ENCODE peak calls at places on chromosome 9, in ten cellular contexts. G is stimulated activated CD8-positive, alpha-beta memory T cell treated with anti-CD3 and anti-CD28 coated beads, Interleukin-12 subunit alpha, Interleukin-12 subunit beta, amount 100 ng/mL, for 1 hour; Z is activated CD4-positive, alpha-beta T cell treated with anti-CD3 and anti-CD28 coated beads for 48 hours; U is KBM-7; P is RWPE1; L is HT-29; A is stimulated activated CD4-positive, alpha-beta T cell treated with anti-CD3 and anti-CD28 coated beads, Interleukin-15, amount 100 ng/mL, for 1 hour; E is left ventricle myocardium superior; Y is nephron progenitor cell; W is fibroblast of lung. D is an unnamed sample.

GRCh38 chr9:101727621-101728524 is 10.6 kb downstream of the GRIN3A start:
- DNase-seq in L (peak), W (peak), U (peak), A (no peak), P (peak), Z (peak), E (no peak), G (no peak), Y (peak), D (peak)

GRCh38 chr9:116687762-116688160 is 656 bp downstream of the TRIM32 start:
- DNase-seq in E (no peak), L (peak), W (no peak), Y (peak), G (no peak), P (no peak), A (no peak), U (no peak), Z (peak), D (no peak)

GRCh38 chr9:132237481-132237880 is 75.6 kb downstream of the NTNG2 start:
- DNase-seq in W (no peak), P (no peak), Z (no peak), A (no peak), L (no peak), Y (no peak), U (no peak), E (peak), G (no peak), D (no peak)

GRCh38 chr9:110777201-110777842 is 108.7 kb downstream of the MUSK start:
- DNase-seq in A (no peak), Z (no peak), P (no peak), G (no peak), U (no peak), E (no peak), Y (no peak), W (peak), L (no peak), D (no peak)

GRCh38 chr9:34546834-34547827 is 24.3 kb upstream of the ENHO start:
- DNase-seq in E (peak), L (peak), U (peak), G (peak), A (no peak), Z (peak), Y (peak), W (peak), P (peak), D (peak)

GRCh38 chr9:224540-225520 is 10.2 kb downstream of the DOCK8 start:
- DNase-seq in E (no peak), P (peak), Z (no peak), W (no peak), U (peak), Y (no peak), A (no peak), G (no peak), L (peak), D (no peak)

GRCh38 chr9:136694163-136694864 is 7.1 kb upstream of the AGPAT2 start:
- DNase-seq in A (no peak), U (peak), W (peak), G (no peak), P (peak), E (peak), L (peak), Y (peak), Z (peak), D (peak)

GRCh38 chr9:19114680-19115270 is 12.1 kb upstream of the HAUS6 start:
- DNase-seq in W (no peak), L (no peak), E (no peak), U (no peak), Y (no peak), G (no peak), P (no peak), A (no peak), Z (no peak), D (no peak)

GRCh38 chr9:504921-505821 is 290.5 kb downstream of the DOCK8 start:
- DNase-seq in P (peak), A (no peak), W (no peak), G (no peak), Y (peak), Z (peak), L (peak), E (peak), U (peak), D (peak)

GRCh38 chr9:116269250-116269649 is 115.7 kb downstream of the PAPPA start:
- DNase-seq in U (no peak), Z (no peak), Y (no peak), W (no peak), A (no peak), L (no peak), G (no peak), P (no peak), E (no peak), D (no peak)

GRCh38 chr9:137136926-137137607 is 1.9 kb upstream of the GRIN1 start:
- DNase-seq in W (no peak), P (no peak), L (no peak), Y (no peak), A (no peak), U (no peak), G (no peak), Z (no peak), E (no peak), D (no peak)

GRCh38 chr9:136348691-136349090 is 14.9 kb downstream of the DNLZ start:
- DNase-seq in W (no peak), U (no peak), Z (no peak), G (no peak), A (no peak), Y (no peak), P (no peak), L (no peak), E (no peak), D (no peak)

GRCh38 chr9:115121140-115121710 is 3.3 kb upstream of the TNC start:
- DNase-seq in E (no peak), W (no peak), Z (no peak), L (no peak), A (no peak), P (peak), U (no peak), G (no peak), Y (no peak), D (no peak)

GRCh38 chr9:124513374-124513994 is 6.3 kb upstream of the NR5A1 start:
- DNase-seq in U (peak), L (no peak), Y (no peak), E (peak), W (no peak), P (no peak), A (no peak), Z (no peak), G (no peak), D (no peak)

GRCh38 chr9:92592946-92593860 is 57.4 kb upstream of the ECM2 start:
- DNase-seq in P (no peak), A (no peak), Z (no peak), L (no peak), Y (no peak), U (no peak), E (no peak), G (no peak), W (no peak), D (no peak)